ENCODE peak calls at places on chromosomes 3 and 15, in six cellular contexts. R, O, W, X, S and C are unnamed samples.

GRCh38 chr3:123301331-123302184 is 99.8 kb downstream of the SEC22A start:
- DNase-seq in X (no peak), O (no peak), S (no peak), W (no peak), R (no peak), C (no peak)

GRCh38 chr3:16888785-16889607 is 4.2 kb downstream of the PLCL2 start:
- DNase-seq in S (no peak), X (peak; percentile 30), O (no peak), W (no peak), R (no peak), C (no peak)

GRCh38 chr15:70133296-70133695 is 35.6 kb upstream of the TLE3 start:
- DNase-seq in O (no peak), R (no peak), S (no peak), W (no peak), X (no peak), C (no peak)

GRCh38 chr3:31165399-31165860 is 271.0 kb upstream of the GADL1 start:
- DNase-seq in O (no peak), X (no peak), R (peak; percentile 77), W (no peak), S (no peak), C (no peak)

GRCh38 chr3:114370537-114371174 is 76.8 kb downstream of the TIGIT start:
- DNase-seq in S (no peak), O (no peak), R (no peak), W (peak; percentile 53), X (no peak), C (no peak)

GRCh38 chr3:78728406-78729145 is 1039.2 kb downstream of the ROBO1 start:
- DNase-seq in R (peak; percentile 57), X (no peak), S (peak; percentile 48), W (no peak), O (no peak), C (no peak)

GRCh38 chr3:71478568-71478967 is 105.0 kb downstream of the FOXP1 start:
- DNase-seq in W (no peak), O (no peak), S (peak; percentile 50), R (peak; percentile 48), X (peak; percentile 48), C (peak; percentile 65)

GRCh38 chr3:123244128-123244527 is 42.4 kb downstream of the SEC22A start:
- DNase-seq in W (no peak), S (peak; percentile 12), X (no peak), O (no peak), R (no peak), C (no peak)

GRCh38 chr3:172104471-172105072 is 65.2 kb downstream of the FNDC3B start:
- DNase-seq in R (peak; percentile 66), X (no peak), O (no peak), S (peak; percentile 54), W (no peak), C (no peak)

GRCh38 chr3:40196966-40197365 is 112.5 kb upstream of the EIF1B start:
- DNase-seq in W (no peak), X (no peak), R (no peak), S (no peak), O (no peak), C (no peak)

GRCh38 chr3:107599755-107600122 is 77.0 kb downstream of the BBX start:
- DNase-seq in O (no peak), S (no peak), X (no peak), W (no peak), R (peak; percentile 10), C (no peak)

GRCh38 chr15:68678746-68679145 is 100.0 kb downstream of the CORO2B start:
- DNase-seq in S (no peak), X (no peak), W (no peak), O (no peak), R (no peak), C (no peak)

GRCh38 chr3:79038636-79039035 is 729.2 kb downstream of the ROBO1 start:
- DNase-seq in S (no peak), W (no peak), O (no peak), R (no peak), X (no peak), C (no peak)

GRCh38 chr15:100601158-100601557 is 826 bp downstream of the LINS1 start:
- DNase-seq in W (no peak), O (no peak), X (peak; percentile 2), R (peak; percentile 19), S (peak; percentile 36), C (no peak)

GRCh38 chr3:108486910-108487309 is 23.5 kb downstream of the MYH15 start:
- DNase-seq in S (peak; percentile 61), R (peak; percentile 59), O (no peak), X (peak; percentile 70), W (no peak), C (no peak)

GRCh38 chr15:88894819-88895767 is at the start of gene HAPLN3:
- DNase-seq in O (no peak), R (peak; percentile 45), X (no peak), W (peak; percentile 83), S (peak; percentile 46), C (no peak)

GRCh38 chr3:2099028-2099671 is 484 bp downstream of the CNTN4 start:
- DNase-seq in R (no peak), S (no peak), X (no peak), W (peak; percentile 79), O (no peak), C (no peak)
- TF ChIP-seq EZH2 in R (peak; percentile 55), S (no peak), X (no peak), W (no peak), O (no peak), C (peak; percentile 80)

GRCh38 chr15:50353999-50354837 is 780 bp downstream of the GABPB1 start:
- DNase-seq in R (peak; percentile 88), O (peak; percentile 19), W (peak; percentile 60), S (peak; percentile 91), X (peak; percentile 77), C (peak; percentile 23)

GRCh38 chr15:50355980-50356379 is 982 bp upstream of the GABPB1 start:
- DNase-seq in O (no peak), W (no peak), S (no peak), R (peak; percentile 7), X (no peak), C (no peak)

GRCh38 chr15:50355612-50355905 is 561 bp upstream of the GABPB1 start:
- DNase-seq in X (no peak), W (no peak), O (no peak), S (no peak), R (peak; percentile 5), C (no peak)

GRCh38 chr15:50354838-50355611 is at the start of gene GABPB1:
- DNase-seq in R (peak; percentile 97), O (peak; percentile 92), W (peak; percentile 90), S (peak; percentile 95), X (peak; percentile 70), C (peak; percentile 50)

DNA sequence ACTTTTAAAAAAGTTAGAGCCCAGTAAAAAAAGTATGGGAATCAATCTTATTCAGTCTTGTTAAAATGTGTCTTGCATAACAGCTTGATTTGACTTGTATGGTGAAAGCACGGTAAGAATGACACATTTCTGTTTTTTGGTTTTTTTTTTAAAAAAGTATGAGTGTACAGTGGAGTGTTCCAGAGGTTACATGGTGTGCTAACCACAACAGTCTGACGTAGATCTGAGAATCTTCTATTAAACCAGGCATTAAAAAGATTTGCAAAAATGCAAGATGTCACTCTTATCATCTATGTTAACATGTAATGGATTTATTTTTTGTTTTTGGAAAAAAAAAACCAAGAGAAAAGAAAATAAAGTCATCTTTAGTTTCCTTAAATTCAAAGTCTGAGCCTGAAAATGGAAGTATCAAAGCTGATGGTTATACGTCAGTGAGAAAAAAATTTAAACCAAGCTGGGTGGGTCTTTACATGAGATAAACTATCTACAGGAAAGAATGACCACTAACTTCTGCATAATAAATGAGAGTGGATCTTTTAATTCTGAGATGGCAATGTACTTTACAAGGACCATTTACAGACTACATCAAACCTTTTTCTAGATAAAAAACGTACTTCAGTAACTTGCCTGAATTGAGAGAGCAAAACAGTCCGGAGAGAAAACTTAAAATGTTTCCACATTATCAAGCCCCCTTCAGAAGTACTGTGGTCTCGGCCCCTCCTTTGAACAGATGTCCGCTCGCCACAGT is 1.6 kb downstream of the GABPB1 start:
- DNase-seq in O (no peak), X (peak; percentile 51), S (peak; percentile 88), R (peak; percentile 93), W (no peak), C (peak; percentile 72)
- H4K20me1 ChIP-seq in O (no peaks in the 10 kb centered on the region), X (peaks cover 44% of the 10 kb centered on the region), S (no peaks in the 10 kb centered on the region), R (peaks cover 2% of the 10 kb centered on the region), W (peaks cover 1% of the 10 kb centered on the region), C (peaks cover 2% of the 10 kb centered on the region)

GRCh38 chr15:40511093-40511471 is 40.3 kb downstream of the CHST14 start:
- DNase-seq in W (no peak), S (no peak), O (no peak), X (no peak), R (no peak), C (no peak)

GRCh38 chr15:40510201-40510600 is 39.4 kb downstream of the CHST14 start:
- DNase-seq in W (no peak), S (no peak), X (no peak), R (no peak), O (no peak), C (no peak)

GRCh38 chr15:40508216-40508615 is 37.4 kb downstream of the CHST14 start:
- DNase-seq in S (no peak), X (no peak), R (no peak), O (no peak), W (no peak), C (no peak)

GRCh38 chr15:40512440-40512839 is 41.7 kb downstream of the CHST14 start:
- DNase-seq in X (no peak), R (no peak), O (no peak), W (no peak), S (peak; percentile 21), C (no peak)

DNA sequence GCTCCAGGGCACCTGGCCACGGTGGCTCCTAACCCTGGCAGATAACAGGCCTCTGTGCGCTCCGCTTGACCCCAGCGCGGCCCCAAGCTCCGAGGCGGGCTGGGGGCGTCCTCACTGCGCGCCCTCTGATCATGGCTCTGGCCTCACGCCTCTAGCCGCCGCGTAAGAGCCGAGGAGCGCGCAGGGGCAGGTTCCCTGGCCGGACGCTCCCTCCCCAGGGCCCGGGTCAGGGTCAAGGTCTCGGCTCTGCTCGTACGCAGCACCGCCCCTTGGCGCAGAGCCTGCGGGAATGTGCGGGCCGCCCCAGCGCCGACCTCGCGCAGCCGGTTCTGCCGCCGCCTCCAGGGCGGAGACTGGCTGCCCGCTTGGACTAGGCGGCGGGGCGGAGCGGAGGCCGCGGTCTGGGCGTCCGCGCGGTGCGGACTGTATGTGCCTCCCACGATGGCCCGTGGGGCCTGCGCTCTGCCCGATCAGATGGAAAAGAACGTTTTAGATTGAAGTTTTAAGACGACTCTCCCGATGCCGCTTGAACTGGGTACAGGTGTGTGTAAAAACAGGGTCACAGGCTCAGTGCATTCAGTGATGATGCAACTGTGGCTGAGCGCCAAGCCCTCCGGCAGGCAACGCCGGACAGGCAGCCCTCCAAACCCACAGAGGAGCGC is 40.8 kb downstream of the CHST14 start:
- DNase-seq in S (peak; percentile 40), W (peak; percentile 85), X (peak; percentile 72), O (no peak), R (peak; percentile 33), C (no peak)
- TF ChIP-seq EZH2 in S (no peak), W (peak; percentile 32), X (no peak), O (no peak), R (no peak), C (no peak)

GRCh38 chr3:129433565-129433964 is 5.1 kb upstream of the EFCAB12 start:
- DNase-seq in R (no peak), S (no peak), X (no peak), O (no peak), W (no peak), C (no peak)

GRCh38 chr3:129435367-129435766 is 4.4 kb downstream of the MBD4 start:
- DNase-seq in O (no peak), R (no peak), X (no peak), S (no peak), W (no peak), C (no peak)

GRCh38 chr3:129432671-129433070 is 4.2 kb upstream of the EFCAB12 start:
- DNase-seq in R (no peak), S (no peak), X (no peak), O (no peak), W (no peak), C (no peak)

GRCh38 chr3:129432036-129432435 is 3.6 kb upstream of the EFCAB12 start:
- DNase-seq in O (no peak), W (no peak), S (no peak), R (no peak), X (no peak), C (no peak)

GRCh38 chr3:129434140-129434539 is 5.6 kb downstream of the MBD4 start:
- DNase-seq in R (no peak), X (no peak), S (no peak), W (no peak), O (no peak), C (no peak)
- H4K20me1 ChIP-seq in R (no peaks in the 10 kb centered on the region), X (no peaks in the 10 kb centered on the region), S (no peaks in the 10 kb centered on the region), W (no peaks in the 10 kb centered on the region), O (no peaks in the 10 kb centered on the region), C (no peaks in the 10 kb centered on the region)